ENCODE peak calls at places on chromosomes 12 and 14, in four cellular contexts. D, L, R and E are unnamed samples. For H3K79me2 and H3K79me1, the result is how much of the 10 kb centered on the place peaks cover.

GRCh38 chr14:21734457-21735074 is 60.9 kb upstream of the OR4E1 start:
- DNase-seq in D (no peak), L (no peak), R (peak), E (peak)

GRCh38 chr12:47715393-47715876 is 9.6 kb upstream of the RPAP3 start:
- DNase-seq in D (peak), L (no peak), R (peak), E (peak)

GRCh38 chr12:98355322-98355721 is 160.1 kb upstream of the TMPO start:
- DNase-seq in D (no peak), L (no peak), R (peak), E (peak)

GRCh38 chr14:75188520-75189267 is 12.3 kb upstream of the TMED10 start:
- DNase-seq in D (no peak), L (no peak), R (peak), E (no peak)

GRCh38 chr14:105019861-105020814 is 745 bp downstream of the CDCA4 start:
- DNase-seq in D (no peak), L (no peak), R (peak), E (peak)

GRCh38 chr12:101939856-101940265 is 62.5 kb downstream of the DRAM1 start:
- DNase-seq in D (peak), L (peak), R (peak), E (peak)

GRCh38 chr12:15580431-15580830 is 208.8 kb downstream of the EPS8 start:
- DNase-seq in D (no peak), L (no peak), R (no peak), E (no peak)

GRCh38 chr12:127083028-127083949 is 1183.7 kb upstream of the TMEM132C start:
- DNase-seq in D (no peak), L (no peak), R (no peak), E (peak)

GRCh38 chr12:68434391-68435007 is 102.3 kb upstream of the MDM1 start:
- DNase-seq in D (no peak), L (no peak), R (no peak), E (no peak)

GRCh38 chr14:75205586-75205985 is 29.2 kb upstream of the TMED10 start:
- DNase-seq in D (no peak), L (no peak), R (no peak), E (no peak)

GRCh38 chr12:75177997-75178396 is 31.6 kb downstream of the KCNC2 start:
- DNase-seq in D (no peak), L (no peak), R (peak), E (no peak)

GRCh38 chr12:23950011-23950774 is 723 bp upstream of the SOX5 start:
- DNase-seq in D (peak), L (no peak), R (no peak), E (peak)

GRCh38 chr12:10641735-10642500 is 28.5 kb upstream of the MAGOHB start:
- DNase-seq in D (no peak), L (no peak), R (peak), E (no peak)

GRCh38 chr14:54673193-54674121 is 106.5 kb downstream of the SAMD4A start:
- DNase-seq in D (no peak), L (no peak), R (no peak), E (peak)

GRCh38 chr12:20063116-20063515 is 305.2 kb upstream of the PDE3A start:
- DNase-seq in D (no peak), L (no peak), R (no peak), E (no peak)

GRCh38 chr12:74963867-74964331 is 245.7 kb downstream of the KCNC2 start:
- DNase-seq in D (no peak), L (no peak), R (no peak), E (no peak)

GRCh38 chr12:107400686-107401447 is 284.7 kb upstream of the PWP1 start:
- DNase-seq in D (no peak), L (no peak), R (no peak), E (no peak)

GRCh38 chr14:68651075-68651474 is 141.8 kb downstream of the ZFP36L1 start:
- DNase-seq in D (no peak), L (no peak), R (no peak), E (no peak)

GRCh38 chr12:1491983-1492697 is 102.2 kb downstream of the FBXL14 start:
- DNase-seq in D (peak), L (no peak), R (no peak), E (peak)

GRCh38 chr14:32800320-32800719 is 138.4 kb upstream of the NPAS3 start:
- DNase-seq in D (no peak), L (no peak), R (no peak), E (no peak)

GRCh38 chr14:68374682-68375081 is 418.2 kb downstream of the ZFP36L1 start:
- DNase-seq in D (no peak), L (no peak), R (no peak), E (peak)

GRCh38 chr12:110742718-110743570 is at the start of gene PPP1CC:
- DNase-seq in D (peak), L (peak), R (peak), E (peak)
- H3K79me2 ChIP-seq in D (under half), L (under half), R (under half), E (under half)

GRCh38 chr14:89197623-89198022 is 219.4 kb downstream of the FOXN3 start:
- DNase-seq in D (no peak), L (no peak), R (no peak), E (no peak)
- H3K79me1 ChIP-seq in D (under half), L (under half), R (under half), E (under half)

GRCh38 chr12:27709932-27710591 is 570 bp upstream of the MRPS35 start:
- DNase-seq in D (no peak), L (no peak), R (peak), E (no peak)

GRCh38 chr12:27711312-27711682 is 665 bp downstream of the MRPS35 start:
- DNase-seq in D (no peak), L (no peak), R (no peak), E (peak)

GRCh38 chr12:27709212-27709931 is 1.3 kb upstream of the MRPS35 start:
- DNase-seq in D (no peak), L (no peak), R (no peak), E (no peak)

GRCh38 chr12:27710592-27711311 is at the start of gene MRPS35:
- DNase-seq in D (peak), L (peak), R (peak), E (peak)

GRCh38 chr12:27711957-27712356 is 1.3 kb downstream of the MRPS35 start:
- DNase-seq in D (no peak), L (no peak), R (no peak), E (no peak)
- H3K23ac ChIP-seq in D (no peak), L (no peak), R (no peak), E (no peak)

DNA sequence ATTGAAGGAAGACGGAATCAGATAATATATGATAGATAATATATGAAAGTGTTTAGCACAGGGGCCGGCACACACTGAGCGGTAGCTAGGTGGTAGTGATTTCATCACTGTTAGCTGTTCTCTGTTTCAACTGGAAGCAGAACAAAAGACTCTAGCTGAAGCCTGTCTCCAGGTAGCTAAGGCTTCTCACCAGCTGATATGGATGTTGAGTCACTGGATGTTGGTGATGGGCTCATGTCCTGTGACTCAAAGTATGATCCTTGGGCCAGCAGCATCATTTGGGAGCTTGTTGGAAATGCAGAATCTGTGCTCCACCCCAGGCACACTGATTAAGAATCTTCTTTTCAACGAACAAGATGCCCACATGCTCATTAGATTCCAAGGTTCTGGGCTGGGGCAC is 21.6 kb upstream of the KCNA5 start:
- DNase-seq in D (no peak), L (no peak), R (no peak), E (no peak)
- H3K79me2 ChIP-seq in D (under half), L (under half), R (under half), E (under half)

GRCh38 chr14:100066984-100067383 is 1.8 kb downstream of the EVL start:
- DNase-seq in D (no peak), L (no peak), R (no peak), E (no peak)
- H3K79me1 ChIP-seq in D (under half), L (under half), R (under half), E (under half)

GRCh38 chr12:69810870-69811498 is 14.0 kb upstream of the MYRFL start:
- DNase-seq in D (no peak), L (no peak), R (no peak), E (no peak)
- H3K23ac ChIP-seq in D (no peak), L (no peak), R (no peak), E (no peak)

DNA sequence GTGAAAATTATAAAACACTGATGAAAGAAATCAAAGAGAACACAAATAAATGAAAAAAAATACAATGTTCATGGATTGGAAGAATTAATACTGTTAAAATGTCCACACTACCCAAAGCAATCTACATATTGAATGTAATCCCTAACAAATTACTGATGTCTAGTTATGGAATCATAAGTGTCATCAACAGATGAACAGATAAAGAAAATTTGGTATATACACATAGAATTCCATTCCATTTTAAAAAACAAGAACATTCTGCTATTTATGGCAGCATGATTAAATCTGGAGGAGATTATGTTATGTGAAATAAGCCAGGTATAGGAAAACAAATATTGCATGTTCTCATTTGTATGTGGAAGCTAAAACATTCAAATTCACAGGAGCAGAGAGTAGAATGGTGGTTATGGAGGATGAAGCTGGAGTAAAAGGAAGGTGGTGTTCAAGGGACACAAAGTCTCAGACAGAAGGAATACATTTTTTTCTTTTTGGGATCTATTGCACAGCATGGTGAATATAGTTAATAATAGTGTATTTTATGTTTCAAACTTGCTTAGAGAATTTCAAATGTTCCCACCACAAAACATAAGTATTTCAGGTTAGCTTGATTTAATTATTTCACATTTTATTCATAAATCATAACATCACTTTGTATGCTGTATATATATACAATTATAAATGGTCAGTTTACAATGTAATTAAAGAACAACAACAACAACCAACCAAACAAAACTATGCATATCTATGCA is 28.5 kb downstream of the A2M start:
- DNase-seq in D (no peak), L (no peak), R (no peak), E (no peak)
- H3K79me2 ChIP-seq in D (under half), L (under half), R (under half), E (under half)

DNA sequence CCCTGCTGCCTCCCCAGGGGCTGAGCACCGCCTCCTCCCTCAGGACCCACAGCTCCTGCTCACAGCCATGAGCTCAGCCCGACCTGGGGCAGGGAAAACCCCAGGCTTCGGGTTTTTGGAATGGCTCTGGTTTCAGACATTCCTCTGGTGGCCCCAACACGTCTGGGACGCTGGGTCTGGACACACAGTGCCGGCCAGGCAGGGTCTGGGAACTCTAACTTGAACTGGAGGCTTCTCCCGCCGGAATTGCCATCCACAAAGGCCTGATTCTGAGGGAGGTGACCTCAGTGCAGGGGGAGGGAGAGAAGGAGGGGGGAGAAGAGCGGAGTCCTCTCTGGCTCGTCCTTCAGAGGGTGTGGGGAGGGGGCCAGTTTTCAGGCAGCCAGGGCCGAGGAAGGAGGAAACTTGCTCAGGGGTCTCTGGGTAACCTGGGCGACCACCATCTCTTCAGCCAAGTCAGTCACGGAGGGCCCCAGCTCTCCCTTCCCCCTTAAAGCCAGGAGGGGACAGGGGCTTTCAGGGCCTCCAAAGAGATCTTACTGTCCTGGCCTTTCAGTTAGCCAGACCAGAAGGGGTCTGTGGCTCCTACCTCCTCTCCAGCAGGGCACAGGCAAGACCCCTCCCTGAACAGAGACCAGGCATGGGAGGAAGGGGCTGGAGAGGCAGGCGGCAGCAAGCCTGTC is 19.4 kb downstream of the NCKAP5L start:
- DNase-seq in D (no peak), L (no peak), R (peak), E (peak)
- H3K79me1 ChIP-seq in D (under half), L (under half), R (under half), E (under half)

GRCh38 chr12:121581681-121582439 is 1.0 kb upstream of the KDM2B start:
- DNase-seq in D (no peak), L (no peak), R (no peak), E (peak)
- H3K23ac ChIP-seq in D (no peak), L (no peak), R (no peak), E (peak)